ENCODE peak calls at places on chromosome 16, in four cellular contexts. One of them, this sample, is unnamed.

GRCh38 chr16:65666132-65666869 is 544.4 kb upstream of the CDH11 start:
- DNase-seq in neural progenitor cell: peak
- DNase-seq in T-helper 9 cell: no peak
- DNase-seq in HT1080: peak
- DNase-seq in this sample: no peak

GRCh38 chr16:57305159-57305811 is 20.8 kb upstream of the PLLP start:
- DNase-seq in neural progenitor cell: no peak
- DNase-seq in HT1080: no peak
- DNase-seq in T-helper 9 cell: no peak
- DNase-seq in this sample: no peak

GRCh38 chr16:57266531-57267268 is 17.8 kb downstream of the PLLP start:
- DNase-seq in T-helper 9 cell: no peak
- DNase-seq in HT1080: peak
- DNase-seq in neural progenitor cell: no peak
- DNase-seq in this sample: peak

GRCh38 chr16:84068041-84068440 is 25.4 kb upstream of the SLC38A8 start:
- DNase-seq in T-helper 9 cell: no peak
- DNase-seq in HT1080: no peak
- DNase-seq in neural progenitor cell: no peak
- DNase-seq in this sample: no peak

GRCh38 chr16:427295-427694 is 1.8 kb downstream of the RAB11FIP3 start:
- DNase-seq in HT1080: no peak
- DNase-seq in neural progenitor cell: no peak
- DNase-seq in T-helper 9 cell: no peak
- DNase-seq in this sample: no peak

GRCh38 chr16:78022347-78022746 is at the start of gene CLEC3A:
- DNase-seq in neural progenitor cell: peak
- DNase-seq in HT1080: no peak
- DNase-seq in T-helper 9 cell: no peak
- DNase-seq in this sample: no peak

GRCh38 chr16:85335584-85336492 is 223.6 kb upstream of the CIBAR2 start:
- DNase-seq in T-helper 9 cell: no peak
- DNase-seq in HT1080: peak
- DNase-seq in neural progenitor cell: no peak
- DNase-seq in this sample: no peak

GRCh38 chr16:2296662-2297505 is 29.0 kb upstream of the RNPS1 start:
- DNase-seq in HT1080: peak
- DNase-seq in neural progenitor cell: peak
- DNase-seq in T-helper 9 cell: no peak
- DNase-seq in this sample: peak

GRCh38 chr16:28063611-28064061 is at the start of gene GSG1L:
- DNase-seq in HT1080: no peak
- DNase-seq in T-helper 9 cell: no peak
- DNase-seq in neural progenitor cell: peak
- DNase-seq in this sample: no peak

GRCh38 chr16:30397056-30397455 is 1.8 kb downstream of the ZNF48 start:
- DNase-seq in T-helper 9 cell: no peak
- DNase-seq in HT1080: no peak
- DNase-seq in neural progenitor cell: no peak
- DNase-seq in this sample: no peak

GRCh38 chr16:30997000-30997886 is 12.2 kb downstream of the HSD3B7 start:
- DNase-seq in T-helper 9 cell: peak
- DNase-seq in neural progenitor cell: peak
- DNase-seq in HT1080: peak
- DNase-seq in this sample: peak

GRCh38 chr16:11080999-11081630 is 136.8 kb downstream of the CLEC16A start:
- DNase-seq in neural progenitor cell: no peak
- DNase-seq in T-helper 9 cell: no peak
- DNase-seq in HT1080: no peak
- DNase-seq in this sample: no peak

GRCh38 chr16:88012360-88012759 is 61.1 kb downstream of the BANP start:
- DNase-seq in neural progenitor cell: no peak
- DNase-seq in HT1080: no peak
- DNase-seq in T-helper 9 cell: no peak
- DNase-seq in this sample: no peak

GRCh38 chr16:1244881-1245280 is 4.4 kb downstream of the TPSAB1 start:
- DNase-seq in HT1080: peak
- DNase-seq in T-helper 9 cell: no peak
- DNase-seq in neural progenitor cell: no peak
- DNase-seq in this sample: peak

GRCh38 chr16:53071748-53072301 is 17.0 kb downstream of the CHD9 start:
- DNase-seq in HT1080: no peak
- DNase-seq in neural progenitor cell: no peak
- DNase-seq in T-helper 9 cell: no peak
- DNase-seq in this sample: peak

GRCh38 chr16:67372664-67373063 is 20.6 kb downstream of the TPPP3 start:
- DNase-seq in neural progenitor cell: no peak
- DNase-seq in T-helper 9 cell: no peak
- DNase-seq in HT1080: peak
- DNase-seq in this sample: no peak

GRCh38 chr16:27806388-27806787 is 256.4 kb downstream of the KATNIP start:
- DNase-seq in T-helper 9 cell: no peak
- DNase-seq in neural progenitor cell: no peak
- DNase-seq in HT1080: no peak
- DNase-seq in this sample: no peak

GRCh38 chr16:82888616-82889015 is 261.8 kb downstream of the CDH13 start:
- DNase-seq in T-helper 9 cell: no peak
- DNase-seq in HT1080: no peak
- DNase-seq in neural progenitor cell: no peak
- DNase-seq in this sample: peak

GRCh38 chr16:82156761-82157654 is 13.0 kb downstream of the MPHOSPH6 start:
- DNase-seq in HT1080: no peak
- DNase-seq in neural progenitor cell: no peak
- DNase-seq in T-helper 9 cell: no peak
- DNase-seq in this sample: no peak

GRCh38 chr16:71515026-71515425 is 11.2 kb upstream of the CHST4 start:
- DNase-seq in HT1080: no peak
- DNase-seq in neural progenitor cell: no peak
- DNase-seq in T-helper 9 cell: no peak
- DNase-seq in this sample: no peak

GRCh38 chr16:8403978-8404738 is 186.2 kb downstream of the TMEM114 start:
- DNase-seq in neural progenitor cell: no peak
- DNase-seq in T-helper 9 cell: no peak
- DNase-seq in HT1080: no peak
- DNase-seq in this sample: no peak

GRCh38 chr16:4494746-4495490 is 18.7 kb downstream of the HMOX2 start:
- DNase-seq in neural progenitor cell: no peak
- DNase-seq in HT1080: peak
- DNase-seq in T-helper 9 cell: no peak
- DNase-seq in this sample: peak

GRCh38 chr16:71423016-71423415 is 18.8 kb downstream of the TLE7 start:
- DNase-seq in T-helper 9 cell: no peak
- DNase-seq in neural progenitor cell: no peak
- DNase-seq in HT1080: no peak
- DNase-seq in this sample: no peak

GRCh38 chr16:450800-451512 is 25.5 kb downstream of the RAB11FIP3 start:
- DNase-seq in T-helper 9 cell: no peak
- DNase-seq in neural progenitor cell: no peak
- DNase-seq in HT1080: no peak
- DNase-seq in this sample: no peak

GRCh38 chr16:29899516-29900101 is at the start of gene SEZ6L2:
- DNase-seq in T-helper 9 cell: peak
- DNase-seq in HT1080: peak
- DNase-seq in neural progenitor cell: peak
- DNase-seq in this sample: peak

GRCh38 chr16:68636818-68637217 is 8.3 kb upstream of the CDH3 start:
- DNase-seq in neural progenitor cell: no peak
- DNase-seq in HT1080: no peak
- DNase-seq in T-helper 9 cell: no peak
- DNase-seq in this sample: no peak

GRCh38 chr16:4323071-4323844 is 7.4 kb downstream of the GLIS2 start:
- DNase-seq in T-helper 9 cell: no peak
- DNase-seq in neural progenitor cell: no peak
- DNase-seq in HT1080: no peak
- DNase-seq in this sample: no peak

GRCh38 chr16:70646260-70647241 is at the start of gene IL34:
- DNase-seq in HT1080: no peak
- DNase-seq in neural progenitor cell: no peak
- DNase-seq in T-helper 9 cell: no peak
- DNase-seq in this sample: no peak

GRCh38 chr16:23504076-23504452 is 6.2 kb downstream of the GGA2 start:
- DNase-seq in T-helper 9 cell: no peak
- DNase-seq in HT1080: peak
- DNase-seq in neural progenitor cell: no peak
- DNase-seq in this sample: peak